ENCODE peak calls at places on chromosome 17, in ten cellular contexts. D is OCI-LY7, W is body of pancreas, L is ascending aorta, A is heart left ventricle, Y is endothelial cell, S is B cell, F is GM13976, V is MCF 10A, N is H9. Q is an unnamed sample.

GRCh38 chr17:8757189-8757588 is 1.2 kb downstream of the SPDYE4 start:
- DNase-seq in A (no peak), V (no peak), S (no peak), L (no peak), D (no peak), F (no peak), W (no peak), Y (no peak), N (no peak), Q (no peak)

GRCh38 chr17:2057714-2058520 is 3.0 kb downstream of the HIC1 start:
- DNase-seq in L (no peak), V (no peak), S (no peak), W (no peak), Y (no peak), F (peak), N (peak), D (no peak), A (peak), Q (no peak)

GRCh38 chr17:64385187-64386083 is 5.2 kb downstream of the PECAM1 start:
- DNase-seq in V (peak), Y (no peak), D (no peak), N (no peak), F (no peak), L (peak), W (peak), A (peak), S (no peak), Q (no peak)

GRCh38 chr17:46817151-46817900 is 1.2 kb downstream of the WNT3 start:
- DNase-seq in D (no peak), S (no peak), A (no peak), F (no peak), L (no peak), V (no peak), N (peak), Y (no peak), W (no peak), Q (no peak)

GRCh38 chr17:1979182-1979980 is 45.8 kb downstream of the RTN4RL1 start:
- DNase-seq in F (no peak), D (no peak), W (no peak), S (no peak), V (no peak), L (no peak), Y (no peak), N (no peak), A (no peak), Q (no peak)

GRCh38 chr17:74645010-74645409 is 21.5 kb upstream of the CD300E start:
- DNase-seq in A (no peak), S (no peak), V (no peak), L (no peak), Y (no peak), D (no peak), N (no peak), W (no peak), F (no peak), Q (no peak)

GRCh38 chr17:67074781-67075180 is 30.4 kb downstream of the CACNG1 start:
- DNase-seq in Y (no peak), V (no peak), S (no peak), L (no peak), A (no peak), D (no peak), N (no peak), F (no peak), W (no peak), Q (no peak)

GRCh38 chr17:60086822-60087591 is 8.3 kb upstream of the HEATR6 start:
- DNase-seq in D (no peak), V (peak), A (no peak), W (no peak), N (no peak), Y (no peak), S (no peak), L (no peak), F (no peak), Q (no peak)

GRCh38 chr17:62995377-62995885 is 29.4 kb downstream of the TANC2 start:
- DNase-seq in F (peak), D (peak), W (peak), A (no peak), L (no peak), S (no peak), N (no peak), V (peak), Y (peak), Q (no peak)

GRCh38 chr17:1617620-1618174 is 10.9 kb downstream of the SLC43A2 start:
- DNase-seq in W (no peak), D (no peak), N (no peak), F (no peak), S (no peak), A (no peak), V (peak), Y (no peak), L (no peak), Q (no peak)

GRCh38 chr17:31631759-31632158 is 227.3 kb downstream of the COPRS start:
- DNase-seq in F (no peak), A (no peak), Y (no peak), L (no peak), V (no peak), S (no peak), N (no peak), D (no peak), W (no peak), Q (no peak)

GRCh38 chr17:28379814-28380571 is 8.5 kb downstream of the SARM1 start:
- DNase-seq in S (no peak), V (peak), L (no peak), D (no peak), W (no peak), Y (peak), N (no peak), A (no peak), F (no peak), Q (no peak)

GRCh38 chr17:29091591-29092291 is 48.8 kb downstream of the PIPOX start:
- DNase-seq in A (no peak), F (no peak), Y (no peak), D (no peak), S (no peak), V (no peak), N (no peak), W (no peak), L (no peak), Q (no peak)

GRCh38 chr17:42760652-42761581 is at the start of gene RAMP2:
- DNase-seq in V (no peak), F (peak), Y (peak), S (no peak), D (no peak), W (peak), N (no peak), L (no peak), A (peak), Q (no peak)

GRCh38 chr17:78140169-78141051 is 5.8 kb upstream of the C17orf99 start:
- DNase-seq in N (peak), V (peak), S (peak), D (peak), W (peak), Y (peak), F (peak), L (peak), A (peak), Q (peak)

GRCh38 chr17:43591750-43592562 is 45.8 kb upstream of the ETV4 start:
- DNase-seq in N (no peak), D (no peak), W (peak), S (no peak), V (peak), Y (no peak), F (peak), L (peak), A (peak), Q (no peak)

GRCh38 chr17:27985306-27985705 is 57.2 kb upstream of the NLK start:
- DNase-seq in N (no peak), S (no peak), A (peak), L (no peak), D (no peak), W (no peak), Y (no peak), V (no peak), F (no peak), Q (no peak)

GRCh38 chr17:57597531-57598453 is 147.3 kb downstream of the CCDC182 start:
- DNase-seq in D (peak), L (no peak), F (no peak), V (peak), Y (peak), N (peak), A (peak), S (no peak), W (peak), Q (peak)

DNA sequence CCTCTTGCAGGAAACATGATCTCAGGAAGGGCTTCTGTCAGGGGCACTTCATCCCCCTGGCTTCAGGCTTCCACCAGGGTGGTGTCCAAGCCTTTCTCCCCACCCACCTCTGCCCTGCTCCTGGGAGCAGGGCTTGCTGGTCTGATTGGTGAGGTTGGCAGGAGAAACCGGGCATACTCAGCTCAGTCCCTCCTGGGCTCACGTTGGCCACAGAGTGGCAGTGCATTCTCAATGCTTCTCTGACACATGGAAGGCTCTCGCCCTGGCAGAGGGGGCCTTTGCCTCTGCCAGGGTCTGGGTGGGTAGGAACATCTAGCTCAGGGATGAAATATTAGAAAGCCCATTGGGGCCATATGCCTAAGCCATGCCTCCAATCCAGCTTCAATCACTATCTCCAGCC is 142.8 kb downstream of the AXIN2 start:
- DNase-seq in A (peak), N (no peak), V (peak), D (no peak), W (no peak), S (no peak), F (no peak), Y (no peak), L (no peak), Q (no peak)
- TF ChIP-seq CTCF in A (peak), N (no peak), V (no peak), D (peak), W (no peak), S (no peak), F (no peak), Y (no peak), L (peak), Q (no peak)

GRCh38 chr17:40556198-40556661 is 9.0 kb downstream of the CCR7 start:
- DNase-seq in Y (no peak), D (no peak), A (no peak), L (no peak), N (no peak), F (peak), S (no peak), V (no peak), W (no peak), Q (no peak)

GRCh38 chr17:40553694-40554534 is 11.4 kb downstream of the CCR7 start:
- DNase-seq in D (peak), S (no peak), A (peak), N (peak), F (peak), W (no peak), Y (no peak), L (no peak), V (no peak), Q (no peak)

GRCh38 chr17:40552806-40553693 is 12.2 kb downstream of the CCR7 start:
- DNase-seq in Y (no peak), A (no peak), W (no peak), D (no peak), S (no peak), N (peak), L (no peak), F (peak), V (no peak), Q (no peak)

GRCh38 chr17:40555296-40556190 is 9.7 kb downstream of the CCR7 start:
- DNase-seq in S (no peak), D (no peak), F (no peak), A (no peak), V (no peak), L (no peak), W (no peak), N (no peak), Y (no peak), Q (peak)

GRCh38 chr17:40554646-40555295 is 10.5 kb downstream of the CCR7 start:
- DNase-seq in W (no peak), S (no peak), N (peak), Y (no peak), D (no peak), L (no peak), V (no peak), A (no peak), F (peak), Q (peak)
- TF ChIP-seq CTCF in W (no peak), S (no peak), N (no peak), Y (no peak), D (no peak), L (no peak), V (no peak), A (no peak), F (no peak), Q (no peak)

DNA sequence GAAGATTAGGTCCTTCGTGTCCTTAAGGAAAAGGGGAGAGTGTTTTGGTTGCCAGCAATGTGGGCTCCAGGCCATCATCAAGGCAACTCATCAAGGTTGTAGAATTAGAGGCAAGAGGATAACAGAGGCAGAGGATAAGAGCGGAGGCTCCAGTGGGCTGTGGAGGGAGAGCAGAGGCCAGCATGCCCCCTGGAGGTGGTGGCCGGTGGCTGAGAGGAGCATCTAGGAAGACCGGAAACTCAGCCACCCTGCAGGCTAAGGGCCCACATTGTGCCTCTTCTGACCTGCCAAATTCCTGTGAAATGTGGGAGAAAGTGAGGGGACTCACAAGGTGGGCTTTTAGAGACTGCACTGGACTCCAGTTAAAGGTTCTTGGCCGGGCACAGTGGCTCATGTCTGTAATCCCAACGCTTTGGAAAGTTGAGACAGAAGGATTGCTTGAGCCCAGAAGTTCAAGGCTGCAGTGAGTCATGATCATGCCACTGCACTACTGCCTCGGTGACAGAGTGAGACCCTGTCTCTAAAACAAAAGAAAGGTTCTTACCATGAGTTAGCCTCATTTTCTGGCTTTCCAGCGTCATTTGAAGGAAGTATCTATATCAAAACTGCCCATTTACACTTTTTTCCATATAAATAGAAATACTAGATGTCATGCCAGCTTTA is 62.7 kb upstream of the ADORA2B start:
- DNase-seq in A (no peak), D (no peak), S (no peak), L (no peak), Y (no peak), F (no peak), N (peak), V (no peak), W (no peak), Q (no peak)
- TF ChIP-seq CTCF in A (no peak), D (no peak), S (no peak), L (no peak), Y (no peak), F (no peak), N (peak), V (no peak), W (no peak), Q (peak)

DNA sequence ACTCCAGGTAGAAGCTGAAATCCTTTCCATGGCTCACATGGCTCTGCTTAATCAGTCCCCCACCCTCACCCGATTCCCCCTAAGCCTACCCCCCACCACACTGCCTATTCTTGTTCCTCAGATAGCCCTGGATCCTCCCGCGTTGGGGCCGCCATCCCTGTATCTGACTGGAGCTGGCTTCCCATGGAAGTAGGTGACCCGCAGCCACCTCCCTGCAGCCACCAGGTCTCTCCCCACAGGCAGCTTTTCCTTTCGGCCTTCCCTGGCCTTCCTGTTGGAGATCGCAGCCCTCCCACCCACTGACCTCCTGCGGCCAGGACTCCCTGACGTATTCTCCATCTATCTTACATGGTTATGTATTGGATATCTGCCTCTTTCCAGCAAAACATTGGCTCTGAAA is 82.3 kb upstream of the MED9 start:
- DNase-seq in D (no peak), N (no peak), W (no peak), S (no peak), A (no peak), L (no peak), Y (no peak), V (no peak), F (no peak), Q (no peak)
- TF ChIP-seq CTCF in D (no peak), N (no peak), W (no peak), S (no peak), A (no peak), L (no peak), Y (no peak), V (no peak), F (no peak), Q (no peak)

DNA sequence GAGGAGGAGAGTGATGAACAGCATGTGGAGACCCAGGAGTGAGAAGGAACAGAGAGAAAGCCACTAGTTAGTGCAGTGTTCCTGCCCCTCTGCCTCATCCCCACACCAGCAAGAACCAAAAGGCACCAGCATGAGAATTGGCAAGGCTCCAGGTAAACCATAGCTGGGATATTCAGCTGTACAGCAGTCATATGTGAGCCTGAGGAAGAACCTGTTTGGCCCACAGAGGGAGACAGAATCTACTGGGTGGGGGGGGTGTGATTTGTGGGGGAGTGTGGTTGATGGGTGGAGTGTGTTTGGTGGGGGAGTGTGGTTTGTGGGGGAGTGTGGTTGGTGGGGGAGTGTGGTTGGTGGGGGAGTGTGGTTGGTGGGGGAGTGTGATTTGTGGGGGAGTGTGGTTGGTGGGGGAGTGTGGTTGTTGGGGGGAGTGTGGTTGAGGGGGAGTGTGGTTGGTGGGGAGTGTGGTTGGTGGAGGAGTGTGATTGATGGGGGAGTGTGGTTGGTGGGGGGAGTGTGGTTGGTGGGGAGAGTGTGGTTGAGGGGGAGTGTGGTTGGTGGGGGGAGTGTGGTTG is 19.4 kb downstream of the MINK1 start:
- DNase-seq in Y (no peak), F (no peak), S (no peak), A (no peak), W (peak), D (no peak), L (no peak), N (no peak), V (peak), Q (no peak)
- TF ChIP-seq CTCF in Y (no peak), F (no peak), S (no peak), A (no peak), W (no peak), D (no peak), L (no peak), N (no peak), V (no peak), Q (no peak)

DNA sequence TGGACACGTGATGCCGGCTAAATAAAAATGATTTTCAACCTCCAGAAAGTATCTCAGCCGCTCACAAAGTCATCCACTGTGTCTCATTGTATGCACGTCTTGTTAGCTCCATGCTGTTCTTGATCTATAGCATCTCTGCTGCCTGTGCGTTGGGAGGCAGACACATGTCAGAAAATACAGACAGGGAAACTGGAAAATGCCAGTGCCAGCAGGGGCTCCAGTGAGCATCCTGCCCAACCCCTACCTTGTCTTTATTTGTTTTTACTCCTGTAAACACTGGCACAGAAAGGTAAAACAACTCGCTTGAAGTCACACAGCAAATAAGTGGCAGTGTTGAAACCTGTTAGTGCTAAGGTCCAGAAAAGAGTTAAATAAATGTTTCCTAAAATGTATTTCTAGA is 208.1 kb upstream of the ASIC2 start:
- DNase-seq in L (no peak), V (no peak), S (no peak), W (no peak), D (no peak), F (no peak), A (no peak), Y (no peak), N (no peak), Q (no peak)
- TF ChIP-seq CTCF in L (no peak), V (no peak), S (no peak), W (no peak), D (no peak), F (no peak), A (no peak), Y (no peak), N (no peak), Q (no peak)

GRCh38 chr17:82619211-82619610 is 29.0 kb downstream of the WDR45B start:
- DNase-seq in V (no peak), F (no peak), S (no peak), A (no peak), N (no peak), D (no peak), Y (no peak), L (no peak), W (no peak), Q (no peak)

GRCh38 chr17:82616021-82616703 is 32.1 kb downstream of the WDR45B start:
- DNase-seq in A (no peak), F (no peak), V (no peak), D (no peak), W (no peak), S (no peak), Y (no peak), L (no peak), N (no peak), Q (no peak)

GRCh38 chr17:82614095-82614631 is 34.1 kb downstream of the WDR45B start:
- DNase-seq in D (no peak), F (no peak), A (no peak), S (no peak), L (no peak), V (no peak), Y (no peak), W (no peak), N (no peak), Q (no peak)

GRCh38 chr17:82613283-82614094 is 34.8 kb downstream of the WDR45B start:
- DNase-seq in W (no peak), D (no peak), S (no peak), N (peak), Y (no peak), A (peak), F (no peak), V (no peak), L (no peak), Q (no peak)

DNA sequence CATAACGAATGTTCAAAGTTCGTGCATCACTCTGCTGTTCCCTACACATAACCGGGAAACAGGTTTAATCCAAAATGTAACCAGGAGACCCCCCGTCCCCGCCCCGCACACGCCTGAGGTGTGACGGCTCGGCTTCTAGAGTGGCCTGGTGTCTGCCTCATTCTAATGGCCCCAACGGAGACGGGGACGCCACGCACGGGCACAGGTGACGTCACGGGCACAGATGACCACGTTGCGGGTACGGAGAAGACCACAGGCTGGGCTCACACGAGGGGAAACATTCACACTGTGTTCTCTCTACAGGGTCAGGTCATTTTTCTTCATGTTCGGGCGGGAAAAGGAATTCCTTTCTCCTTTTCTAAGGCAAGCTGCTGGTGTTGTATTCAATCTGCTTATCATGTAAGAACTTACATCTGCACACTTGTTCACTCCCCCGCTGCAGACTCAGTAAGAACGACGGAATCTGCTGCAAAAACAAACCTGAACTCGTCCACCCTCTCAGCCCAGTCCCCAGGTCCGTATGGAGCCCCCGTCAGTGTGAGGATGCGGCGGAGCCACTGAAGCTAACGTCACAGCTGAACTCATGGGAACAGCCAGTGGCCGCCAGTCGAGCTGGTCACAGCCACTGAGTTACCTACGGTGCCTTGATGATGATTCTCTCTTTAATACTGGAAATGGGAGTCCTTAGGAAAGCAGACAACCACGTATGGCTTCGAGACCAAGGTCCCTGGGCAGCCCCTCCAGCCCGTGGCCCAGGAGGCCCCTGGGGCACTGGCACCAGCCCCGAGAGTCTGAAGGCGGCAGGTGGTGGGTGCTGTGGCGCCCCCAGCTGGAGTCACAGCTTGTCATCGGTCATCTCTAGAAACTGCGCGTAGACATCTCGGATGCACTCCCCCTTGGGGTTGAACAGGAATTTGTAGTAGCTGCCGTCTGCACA is 32.9 kb downstream of the WDR45B start:
- DNase-seq in A (no peak), S (no peak), D (no peak), N (peak), Y (no peak), V (no peak), L (no peak), F (no peak), W (no peak), Q (no peak)
- TF ChIP-seq CTCF in A (no peak), S (no peak), D (peak), N (peak), Y (no peak), V (no peak), L (no peak), F (no peak), W (no peak), Q (peak)

Q was measured in progenitor cell of endocrine pancreas.